ENCODE peak calls at places on chromosomes 12 and 14, in five cellular contexts. V is nucleus accumbens; N is effector memory CD8-positive, alpha-beta T cell; G is HS-27A; U is progenitor cell of endocrine pancreas. C is an unnamed sample.

GRCh38 chr12:92538970-92539749 is 163.6 kb upstream of the PLEKHG7 start:
- DNase-seq in U (no peak), G (no peak), N (no peak), V (no peak), C (no peak)

GRCh38 chr12:10783252-10783651 is 19.2 kb downstream of the TAS2R7 start:
- DNase-seq in N (no peak), U (no peak), V (no peak), G (no peak), C (no peak)

GRCh38 chr12:113119980-113120669 is 15.4 kb downstream of the RASAL1 start:
- DNase-seq in N (no peak), V (no peak), G (no peak), U (no peak), C (no peak)

GRCh38 chr14:44791730-44792129 is 170.0 kb downstream of the KLHL28 start:
- DNase-seq in V (no peak), N (no peak), G (no peak), U (no peak), C (no peak)

GRCh38 chr12:91482231-91482630 is 299.6 kb upstream of the DCN start:
- DNase-seq in G (no peak), U (no peak), N (no peak), V (no peak), C (no peak)

GRCh38 chr14:99316281-99317163 is 44.5 kb upstream of the BCL11B start:
- DNase-seq in V (no peak), G (no peak), U (no peak), N (no peak), C (no peak)

GRCh38 chr14:25837431-25837950 is 760.3 kb downstream of the NOVA1 start:
- DNase-seq in N (no peak), V (no peak), U (no peak), G (no peak), C (no peak)

GRCh38 chr12:53781218-53781801 is 29.5 kb upstream of the CISTR start:
- DNase-seq in N (no peak), G (no peak), V (no peak), U (no peak), C (no peak)

GRCh38 chr12:64666054-64666914 is 56.0 kb downstream of the RASSF3 start:
- DNase-seq in V (no peak), N (no peak), U (no peak), G (no peak), C (no peak)

GRCh38 chr12:47272412-47273190 is 192.8 kb upstream of the AMIGO2 start:
- DNase-seq in G (no peak), V (no peak), N (no peak), U (no peak), C (no peak)

GRCh38 chr12:21483531-21483930 is 17.9 kb downstream of the RECQL start:
- DNase-seq in V (no peak), N (no peak), U (no peak), G (no peak), C (no peak)

GRCh38 chr14:54730156-54730961 is 163.4 kb downstream of the SAMD4A start:
- DNase-seq in G (no peak), V (no peak), N (no peak), U (no peak), C (no peak)

GRCh38 chr14:99081880-99082279 is 190.1 kb downstream of the BCL11B start:
- DNase-seq in N (no peak), U (no peak), G (no peak), V (no peak), C (no peak)

GRCh38 chr12:22332191-22332590 is 2.3 kb downstream of the ST8SIA1 start:
- DNase-seq in N (no peak), V (no peak), G (no peak), U (no peak), C (no peak)

GRCh38 chr12:11677752-11678151 is 28.3 kb downstream of the ETV6 start:
- DNase-seq in N (no peak), V (no peak), U (no peak), G (no peak), C (no peak)

GRCh38 chr14:54535126-54535525 is 25.4 kb downstream of the CGRRF1 start:
- DNase-seq in N (no peak), G (no peak), U (no peak), V (no peak), C (no peak)

GRCh38 chr12:3328571-3328970 is 162.4 kb upstream of the PRMT8 start:
- DNase-seq in G (no peak), N (no peak), V (no peak), U (no peak), C (no peak)

GRCh38 chr12:42756841-42757661 is 167.5 kb upstream of the PRICKLE1 start:
- DNase-seq in V (no peak), U (no peak), G (peak), N (no peak), C (no peak)

GRCh38 chr14:99320105-99320572 is 48.1 kb upstream of the BCL11B start:
- DNase-seq in G (no peak), N (peak), U (no peak), V (no peak), C (peak)

GRCh38 chr14:88098128-88098527 is 93.2 kb downstream of the GPR65 start:
- DNase-seq in V (no peak), N (no peak), U (no peak), G (no peak), C (no peak)

GRCh38 chr14:68535404-68536024 is 257.4 kb downstream of the ZFP36L1 start:
- DNase-seq in G (peak), U (no peak), V (no peak), N (no peak), C (no peak)

GRCh38 chr14:63383776-63384367 is 65.1 kb upstream of the GPHB5 start:
- DNase-seq in N (peak), G (no peak), V (no peak), U (no peak), C (no peak)

GRCh38 chr12:34296143-34297041 is 274.1 kb downstream of the ALG10 start:
- DNase-seq in G (no peak), N (no peak), U (no peak), V (no peak), C (no peak)

GRCh38 chr12:94615284-94616216 is 34.8 kb downstream of the TMCC3 start:
- DNase-seq in N (no peak), V (peak), G (peak), U (no peak), C (peak)

GRCh38 chr14:100900837-100901390 is 2.6 kb downstream of the RTL1 start:
- DNase-seq in G (no peak), U (peak), N (no peak), V (no peak), C (no peak)

GRCh38 chr12:113766133-113766879 is 199.8 kb downstream of the RBM19 start:
- DNase-seq in U (peak), N (no peak), G (no peak), V (no peak), C (no peak)